ENCODE peak calls at places on chromosomes 3 and 15, in seven cellular contexts. One of them, this sample, is unnamed.

GRCh38 chr3:182710557-182711157 is 82.6 kb upstream of the ATP11B start:
- DNase-seq in GM23338: peak; percentile 62
- DNase-seq in OCI-LY7: peak; percentile 68
- DNase-seq in PC-3: peak; percentile 61
- DNase-seq in GM23248: peak; percentile 54
- DNase-seq in hepatocyte: peak; percentile 49
- DNase-seq in SK-N-SH: peak; percentile 35
- DNase-seq in this sample: peak; percentile 37

GRCh38 chr3:178795349-178795748 is 259.1 kb downstream of the KCNMB2 start:
- DNase-seq in GM23338: peak; percentile 52
- DNase-seq in OCI-LY7: no peak
- DNase-seq in PC-3: no peak
- DNase-seq in GM23248: no peak
- DNase-seq in hepatocyte: no peak
- DNase-seq in SK-N-SH: no peak
- DNase-seq in this sample: peak; percentile 44

GRCh38 chr3:29271501-29271900 is 9.4 kb upstream of the RBMS3 start:
- DNase-seq in GM23338: no peak
- DNase-seq in OCI-LY7: no peak
- DNase-seq in PC-3: no peak
- DNase-seq in GM23248: no peak
- DNase-seq in hepatocyte: no peak
- DNase-seq in SK-N-SH: no peak
- DNase-seq in this sample: no peak

GRCh38 chr3:177050466-177051237 is 146.6 kb downstream of the TBL1XR1 start:
- DNase-seq in GM23338: peak; percentile 36
- DNase-seq in OCI-LY7: peak; percentile 67
- DNase-seq in PC-3: peak; percentile 67
- DNase-seq in GM23248: peak; percentile 72
- DNase-seq in hepatocyte: peak; percentile 49
- DNase-seq in SK-N-SH: peak; percentile 28
- DNase-seq in this sample: peak; percentile 17

GRCh38 chr3:194404365-194405140 is 5.5 kb upstream of the GP5 start:
- DNase-seq in GM23338: peak; percentile 62
- DNase-seq in OCI-LY7: peak; percentile 62
- DNase-seq in PC-3: peak; percentile 75
- DNase-seq in GM23248: peak; percentile 74
- DNase-seq in hepatocyte: peak; percentile 67
- DNase-seq in SK-N-SH: no peak
- DNase-seq in this sample: peak; percentile 55

GRCh38 chr3:114498779-114499370 is 205.0 kb downstream of the TIGIT start:
- DNase-seq in GM23338: no peak
- DNase-seq in OCI-LY7: no peak
- DNase-seq in PC-3: peak; percentile 73
- DNase-seq in GM23248: peak; percentile 87
- DNase-seq in hepatocyte: peak; percentile 75
- DNase-seq in SK-N-SH: no peak
- DNase-seq in this sample: peak; percentile 36

GRCh38 chr3:55879901-55880331 is 392.8 kb upstream of the WNT5A start:
- DNase-seq in GM23338: no peak
- DNase-seq in OCI-LY7: no peak
- DNase-seq in PC-3: peak; percentile 72
- DNase-seq in GM23248: no peak
- DNase-seq in hepatocyte: no peak
- DNase-seq in SK-N-SH: no peak
- DNase-seq in this sample: no peak

GRCh38 chr3:94063497-94064119 is 747 bp downstream of the NSUN3 start:
- DNase-seq in GM23338: no peak
- DNase-seq in OCI-LY7: peak; percentile 30
- DNase-seq in PC-3: no peak
- DNase-seq in GM23248: peak; percentile 43
- DNase-seq in hepatocyte: no peak
- DNase-seq in SK-N-SH: no peak
- DNase-seq in this sample: no peak

GRCh38 chr3:86801921-86802320 is 189.0 kb downstream of the VGLL3 start:
- DNase-seq in GM23338: no peak
- DNase-seq in OCI-LY7: no peak
- DNase-seq in PC-3: no peak
- DNase-seq in GM23248: peak; percentile 68
- DNase-seq in hepatocyte: no peak
- DNase-seq in SK-N-SH: no peak
- DNase-seq in this sample: no peak

GRCh38 chr3:42502429-42503250 is at the start of gene VIPR1:
- DNase-seq in GM23338: peak; percentile 95
- DNase-seq in OCI-LY7: peak; percentile 79
- DNase-seq in PC-3: peak; percentile 92
- DNase-seq in GM23248: peak; percentile 35
- DNase-seq in hepatocyte: peak; percentile 93
- DNase-seq in SK-N-SH: peak; percentile 92
- DNase-seq in this sample: peak; percentile 94

GRCh38 chr3:129585949-129586657 is 20.4 kb downstream of the PLXND1 start:
- DNase-seq in GM23338: no peak
- DNase-seq in OCI-LY7: no peak
- DNase-seq in PC-3: no peak
- DNase-seq in GM23248: no peak
- DNase-seq in hepatocyte: no peak
- DNase-seq in SK-N-SH: no peak
- DNase-seq in this sample: no peak
- TF ChIP-seq EZH2phosphoT487 in GM23338: no peak
- TF ChIP-seq EZH2phosphoT487 in OCI-LY7: no peak
- TF ChIP-seq EZH2phosphoT487 in PC-3: no peak
- TF ChIP-seq EZH2phosphoT487 in GM23248: no peak
- TF ChIP-seq EZH2phosphoT487 in hepatocyte: no peak
- TF ChIP-seq EZH2phosphoT487 in SK-N-SH: no peak
- TF ChIP-seq EZH2phosphoT487 in this sample: no peak

GRCh38 chr3:141542202-141542959 is 55.6 kb downstream of the RASA2 start:
- DNase-seq in GM23338: no peak
- DNase-seq in OCI-LY7: no peak
- DNase-seq in PC-3: no peak
- DNase-seq in GM23248: no peak
- DNase-seq in hepatocyte: no peak
- DNase-seq in SK-N-SH: no peak
- DNase-seq in this sample: no peak

GRCh38 chr3:141538568-141538967 is 51.7 kb downstream of the RASA2 start:
- DNase-seq in GM23338: no peak
- DNase-seq in OCI-LY7: no peak
- DNase-seq in PC-3: peak; percentile 20
- DNase-seq in GM23248: peak; percentile 42
- DNase-seq in hepatocyte: no peak
- DNase-seq in SK-N-SH: no peak
- DNase-seq in this sample: no peak

GRCh38 chr3:141540531-141540930 is 53.7 kb downstream of the RASA2 start:
- DNase-seq in GM23338: no peak
- DNase-seq in OCI-LY7: no peak
- DNase-seq in PC-3: no peak
- DNase-seq in GM23248: no peak
- DNase-seq in hepatocyte: no peak
- DNase-seq in SK-N-SH: no peak
- DNase-seq in this sample: no peak

GRCh38 chr3:141539441-141540187 is 52.8 kb downstream of the RASA2 start:
- DNase-seq in GM23338: no peak
- DNase-seq in OCI-LY7: no peak
- DNase-seq in PC-3: no peak
- DNase-seq in GM23248: no peak
- DNase-seq in hepatocyte: no peak
- DNase-seq in SK-N-SH: no peak
- DNase-seq in this sample: no peak

GRCh38 chr3:141537866-141538265 is 51.0 kb downstream of the RASA2 start:
- DNase-seq in GM23338: no peak
- DNase-seq in OCI-LY7: no peak
- DNase-seq in PC-3: no peak
- DNase-seq in GM23248: no peak
- DNase-seq in hepatocyte: no peak
- DNase-seq in SK-N-SH: no peak
- DNase-seq in this sample: no peak
- H3K27ac ChIP-seq in GM23338: no peak overlapping the region
- H3K27ac ChIP-seq in OCI-LY7: no peak overlapping the region
- H3K27ac ChIP-seq in PC-3: no peak overlapping the region
- H3K27ac ChIP-seq in GM23248: no peak overlapping the region
- H3K27ac ChIP-seq in hepatocyte: no peak overlapping the region
- H3K27ac ChIP-seq in SK-N-SH: no peak overlapping the region
- H3K27ac ChIP-seq in this sample: peak overlapping the region; percentile 47

DNA sequence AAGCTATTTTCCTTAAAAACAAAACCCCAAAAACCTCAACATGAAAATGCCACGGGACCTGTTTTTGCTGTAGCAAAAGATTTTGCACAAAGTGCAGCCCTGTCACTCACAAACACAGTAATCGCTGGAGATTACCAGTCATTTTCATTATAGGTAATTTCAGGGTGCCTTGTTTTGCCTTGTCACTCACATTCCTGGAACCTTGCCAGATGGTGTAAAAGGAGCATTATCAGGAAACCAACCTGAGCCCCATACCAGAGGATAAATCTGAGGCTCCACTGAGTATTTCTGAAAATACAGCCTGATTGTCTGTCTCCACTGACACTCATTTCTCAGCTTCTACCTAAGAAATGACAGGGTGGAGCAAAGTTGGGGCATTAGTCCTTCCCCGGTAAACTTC is 791.3 kb upstream of the LMCD1 start:
- DNase-seq in GM23338: no peak
- DNase-seq in OCI-LY7: no peak
- DNase-seq in PC-3: no peak
- DNase-seq in GM23248: no peak
- DNase-seq in hepatocyte: peak; percentile 10
- DNase-seq in SK-N-SH: no peak
- DNase-seq in this sample: no peak
- TF ChIP-seq EZH2phosphoT487 in GM23338: no peak
- TF ChIP-seq EZH2phosphoT487 in OCI-LY7: no peak
- TF ChIP-seq EZH2phosphoT487 in PC-3: no peak
- TF ChIP-seq EZH2phosphoT487 in GM23248: no peak
- TF ChIP-seq EZH2phosphoT487 in hepatocyte: no peak
- TF ChIP-seq EZH2phosphoT487 in SK-N-SH: no peak
- TF ChIP-seq EZH2phosphoT487 in this sample: no peak

DNA sequence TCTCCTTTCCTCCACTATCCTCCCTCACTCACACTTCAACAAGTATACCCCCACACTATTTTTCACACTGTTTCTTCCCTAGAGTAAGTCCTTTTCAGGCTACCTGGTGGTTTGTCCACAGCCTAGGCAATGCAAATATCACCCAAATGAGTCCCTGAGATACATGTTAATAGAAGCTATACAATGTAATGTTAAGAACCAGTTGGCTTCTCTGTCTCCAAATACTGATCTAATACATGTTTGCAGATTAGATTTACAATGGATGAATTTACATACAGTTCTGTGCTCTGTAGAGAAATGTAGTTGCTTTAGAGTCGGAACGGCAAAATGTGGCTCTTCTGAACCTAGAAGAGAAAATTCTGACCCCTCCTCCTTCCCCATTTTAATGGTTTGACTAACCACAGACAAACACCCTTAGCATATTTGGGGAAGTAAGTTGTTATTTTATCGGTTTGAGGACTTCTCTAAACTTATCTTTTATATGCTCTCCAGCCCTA is 63.6 kb upstream of the MBNL1 start:
- DNase-seq in GM23338: no peak
- DNase-seq in OCI-LY7: peak; percentile 48
- DNase-seq in PC-3: no peak
- DNase-seq in GM23248: no peak
- DNase-seq in hepatocyte: no peak
- DNase-seq in SK-N-SH: no peak
- DNase-seq in this sample: no peak
- H3K27ac ChIP-seq in GM23338: no peak overlapping the region
- H3K27ac ChIP-seq in OCI-LY7: peak overlapping the region; percentile 23
- H3K27ac ChIP-seq in PC-3: no peak overlapping the region
- H3K27ac ChIP-seq in GM23248: no peak overlapping the region
- H3K27ac ChIP-seq in hepatocyte: no peak overlapping the region
- H3K27ac ChIP-seq in SK-N-SH: no peak overlapping the region
- H3K27ac ChIP-seq in this sample: no peak overlapping the region

GRCh38 chr15:58308742-58309355 is 122.9 kb upstream of the LIPC start:
- DNase-seq in GM23338: peak; percentile 49
- DNase-seq in OCI-LY7: no peak
- DNase-seq in PC-3: no peak
- DNase-seq in GM23248: no peak
- DNase-seq in hepatocyte: no peak
- DNase-seq in SK-N-SH: no peak
- DNase-seq in this sample: peak; percentile 18

GRCh38 chr15:58313304-58313703 is 118.5 kb upstream of the LIPC start:
- DNase-seq in GM23338: no peak
- DNase-seq in OCI-LY7: no peak
- DNase-seq in PC-3: no peak
- DNase-seq in GM23248: no peak
- DNase-seq in hepatocyte: no peak
- DNase-seq in SK-N-SH: no peak
- DNase-seq in this sample: no peak

GRCh38 chr15:58307313-58307961 is 124.4 kb upstream of the LIPC start:
- DNase-seq in GM23338: no peak
- DNase-seq in OCI-LY7: no peak
- DNase-seq in PC-3: no peak
- DNase-seq in GM23248: peak; percentile 78
- DNase-seq in hepatocyte: no peak
- DNase-seq in SK-N-SH: peak; percentile 50
- DNase-seq in this sample: peak; percentile 71

GRCh38 chr15:58311551-58311950 is 120.2 kb upstream of the LIPC start:
- DNase-seq in GM23338: no peak
- DNase-seq in OCI-LY7: no peak
- DNase-seq in PC-3: no peak
- DNase-seq in GM23248: no peak
- DNase-seq in hepatocyte: no peak
- DNase-seq in SK-N-SH: no peak
- DNase-seq in this sample: no peak

DNA sequence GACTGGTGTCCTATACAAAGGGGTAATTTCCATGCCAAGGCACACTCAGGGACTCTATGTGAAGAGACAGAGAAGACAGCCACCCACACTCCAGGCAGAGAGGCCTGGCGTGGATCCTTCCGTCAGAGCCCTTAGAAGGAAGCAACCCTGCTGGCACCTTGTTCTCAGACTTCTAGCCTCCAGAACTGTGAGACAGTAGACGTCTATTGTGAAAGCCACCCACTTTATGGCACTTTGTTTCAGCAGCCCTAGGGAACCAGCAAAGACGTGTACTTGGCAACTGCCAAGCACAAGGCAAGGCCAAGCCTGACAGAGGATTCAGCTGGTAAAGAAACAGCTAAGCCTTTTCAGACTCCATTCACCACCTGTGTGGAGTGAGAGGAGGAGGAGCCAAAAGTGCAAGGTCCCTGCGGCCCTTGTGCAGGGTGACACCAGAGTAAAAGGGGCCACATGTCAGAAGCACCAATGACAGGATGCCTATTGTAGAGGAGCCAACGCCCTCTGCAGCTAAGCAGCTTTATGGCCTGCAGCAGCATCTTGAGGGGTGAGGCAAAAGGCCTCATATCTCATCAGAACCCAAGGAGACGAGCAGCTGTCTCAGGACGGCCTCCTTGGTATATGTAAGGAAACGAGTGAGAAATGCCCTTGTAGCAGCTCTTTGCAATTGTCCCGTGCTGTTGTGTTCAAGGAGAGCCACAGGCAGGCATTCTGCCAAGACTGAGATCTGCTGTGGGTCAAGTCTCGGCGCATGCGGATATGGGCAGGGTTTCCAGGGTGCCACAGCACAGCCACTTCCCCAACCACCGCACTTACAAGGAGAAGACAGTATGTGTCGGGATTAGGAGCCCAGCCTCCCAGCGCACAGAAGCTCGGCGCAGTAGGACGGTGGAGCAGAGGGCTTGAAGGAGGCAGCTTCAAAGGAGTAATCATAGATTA is 121.5 kb upstream of the LIPC start:
- DNase-seq in GM23338: no peak
- DNase-seq in OCI-LY7: no peak
- DNase-seq in PC-3: no peak
- DNase-seq in GM23248: no peak
- DNase-seq in hepatocyte: no peak
- DNase-seq in SK-N-SH: no peak
- DNase-seq in this sample: no peak
- TF ChIP-seq EZH2phosphoT487 in GM23338: no peak
- TF ChIP-seq EZH2phosphoT487 in OCI-LY7: no peak
- TF ChIP-seq EZH2phosphoT487 in PC-3: no peak
- TF ChIP-seq EZH2phosphoT487 in GM23248: no peak
- TF ChIP-seq EZH2phosphoT487 in hepatocyte: no peak
- TF ChIP-seq EZH2phosphoT487 in SK-N-SH: no peak
- TF ChIP-seq EZH2phosphoT487 in this sample: no peak

This sample was measured in neural progenitor cell.